ENCODE peak calls at places on chromosomes 16 and 17, in four cellular contexts. One of them, this sample, is unnamed.

GRCh38 chr16:89065445-89065795 is 28.2 kb upstream of the ACSF3 start:
- DNase-seq in H9: no peak
- DNase-seq in keratinocyte: no peak
- DNase-seq in fibroblast of lung: no peak
- DNase-seq in this sample: peak; percentile 88

GRCh38 chr17:57892820-57893595 is 43.2 kb upstream of the MRPS23 start:
- DNase-seq in fibroblast of lung: peak; percentile 99
- DNase-seq in keratinocyte: no peak
- DNase-seq in H9: peak; percentile 80
- DNase-seq in this sample: no peak

GRCh38 chr16:47477680-47478079 is 16.5 kb downstream of the PHKB start:
- DNase-seq in keratinocyte: no peak
- DNase-seq in fibroblast of lung: peak; percentile 46
- DNase-seq in H9: no peak
- DNase-seq in this sample: no peak

GRCh38 chr17:34393401-34393800 is 30.4 kb upstream of the CCL1 start:
- DNase-seq in fibroblast of lung: no peak
- DNase-seq in H9: peak; percentile 14
- DNase-seq in keratinocyte: no peak
- DNase-seq in this sample: no peak

GRCh38 chr16:51544850-51545467 is 393.9 kb upstream of the SALL1 start:
- DNase-seq in fibroblast of lung: no peak
- DNase-seq in keratinocyte: no peak
- DNase-seq in H9: no peak
- DNase-seq in this sample: no peak

GRCh38 chr16:71631776-71632175 is 5.8 kb downstream of the MARVELD3 start:
- DNase-seq in H9: no peak
- DNase-seq in fibroblast of lung: no peak
- DNase-seq in keratinocyte: no peak
- DNase-seq in this sample: no peak

GRCh38 chr16:51886456-51886855 is 660.5 kb downstream of the TOX3 start:
- DNase-seq in fibroblast of lung: no peak
- DNase-seq in keratinocyte: no peak
- DNase-seq in H9: no peak
- DNase-seq in this sample: no peak

GRCh38 chr17:7404737-7405412 is 978 bp upstream of the TMEM256 start:
- DNase-seq in keratinocyte: no peak
- DNase-seq in fibroblast of lung: no peak
- DNase-seq in H9: peak; percentile 69
- DNase-seq in this sample: no peak

GRCh38 chr17:28372203-28372944 is 880 bp downstream of the SARM1 start:
- DNase-seq in H9: peak; percentile 43
- DNase-seq in keratinocyte: no peak
- DNase-seq in fibroblast of lung: peak; percentile 28
- DNase-seq in this sample: peak; percentile 41

DNA sequence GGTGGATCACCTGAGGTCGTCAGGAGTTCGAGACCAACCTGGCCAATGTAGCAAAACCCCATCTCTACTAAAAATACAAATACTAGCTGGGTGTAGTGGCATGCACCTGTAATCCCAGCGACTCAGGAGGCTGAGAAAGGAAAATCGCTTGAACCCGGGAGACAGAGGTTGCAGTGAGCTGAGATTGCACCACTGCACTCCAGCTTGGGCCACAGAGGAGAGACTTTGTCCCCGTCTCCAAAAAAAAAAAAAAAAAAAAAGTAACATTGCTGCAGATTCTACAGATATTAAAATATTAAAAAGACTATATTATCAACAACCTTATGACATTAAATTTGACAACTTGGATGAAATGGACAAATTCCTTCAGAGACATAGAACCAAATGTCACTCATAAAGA is 25.7 kb downstream of the MBTD1 start:
- DNase-seq in fibroblast of lung: no peak
- DNase-seq in H9: no peak
- DNase-seq in keratinocyte: no peak
- DNase-seq in this sample: no peak
- H4K20me1 ChIP-seq in fibroblast of lung: no peaks in the 10 kb centered on the region
- H4K20me1 ChIP-seq in H9: no peaks in the 10 kb centered on the region
- H4K20me1 ChIP-seq in keratinocyte: no peaks in the 10 kb centered on the region
- H4K20me1 ChIP-seq in this sample: no peaks in the 10 kb centered on the region

DNA sequence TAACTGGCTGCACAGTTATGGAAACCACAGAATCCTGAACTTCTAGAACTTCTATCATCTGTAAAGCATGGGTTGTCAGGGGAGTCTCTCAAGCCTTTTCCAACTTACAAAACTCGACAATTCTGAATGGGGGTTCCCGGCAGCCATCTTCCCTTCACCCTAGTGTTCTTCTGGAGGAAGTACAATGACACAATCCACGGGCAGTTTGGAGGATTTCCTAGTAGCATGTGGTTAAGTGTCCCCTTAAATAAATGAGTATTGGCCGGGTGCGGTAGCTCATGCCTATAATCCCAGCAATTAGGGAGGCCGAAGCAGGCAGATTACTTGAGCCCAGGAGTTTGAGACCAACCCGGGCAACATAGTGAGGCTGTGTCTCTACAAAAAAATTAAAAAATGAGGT is 2.1 kb downstream of the SLC16A6 start:
- DNase-seq in fibroblast of lung: no peak
- DNase-seq in H9: no peak
- DNase-seq in keratinocyte: no peak
- DNase-seq in this sample: peak; percentile 78
- TF ChIP-seq CTCF in fibroblast of lung: no peak
- TF ChIP-seq CTCF in H9: peak; percentile 33
- TF ChIP-seq CTCF in keratinocyte: no peak
- TF ChIP-seq CTCF in this sample: peak; percentile 66

DNA sequence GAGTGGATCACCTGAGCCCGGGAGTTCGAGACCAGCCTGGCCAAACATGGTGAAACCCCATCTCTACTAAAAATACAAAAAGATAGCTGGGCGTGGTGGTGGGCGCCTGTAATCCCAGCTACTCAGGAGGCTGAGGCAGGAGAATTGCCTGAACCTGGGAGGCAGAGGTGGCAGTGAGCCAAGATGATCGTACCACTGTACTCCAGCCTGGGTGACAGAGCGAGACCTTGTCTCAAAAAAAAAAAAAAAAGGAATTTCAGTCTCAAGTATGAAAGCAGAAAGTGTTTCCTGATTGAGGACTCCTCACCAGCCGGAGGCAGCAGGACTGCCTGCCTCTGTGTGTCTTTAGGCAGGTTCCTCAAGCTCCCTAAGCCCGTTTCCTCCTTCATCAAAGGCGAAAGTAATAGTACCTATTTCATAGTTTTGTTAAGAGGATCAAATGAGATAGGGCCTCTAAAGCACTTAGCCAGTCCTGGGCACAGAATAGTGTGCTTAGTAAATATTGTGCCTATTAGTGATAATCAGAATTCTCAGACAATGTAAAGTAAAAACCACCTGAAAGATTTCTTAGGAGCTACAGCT is 9.0 kb downstream of the RAI1 start:
- DNase-seq in keratinocyte: no peak
- DNase-seq in fibroblast of lung: no peak
- DNase-seq in H9: no peak
- DNase-seq in this sample: no peak
- H4K20me1 ChIP-seq in keratinocyte: peaks cover 11% of the 10 kb centered on the region
- H4K20me1 ChIP-seq in fibroblast of lung: no peaks in the 10 kb centered on the region
- H4K20me1 ChIP-seq in H9: no peaks in the 10 kb centered on the region
- H4K20me1 ChIP-seq in this sample: peaks cover 4% of the 10 kb centered on the region

GRCh38 chr16:6231351-6231750 is 1101.3 kb upstream of the RBFOX1 start:
- DNase-seq in H9: no peak
- DNase-seq in fibroblast of lung: no peak
- DNase-seq in keratinocyte: no peak
- DNase-seq in this sample: no peak
- TF ChIP-seq CTCF in H9: no peak
- TF ChIP-seq CTCF in fibroblast of lung: no peak
- TF ChIP-seq CTCF in keratinocyte: no peak
- TF ChIP-seq CTCF in this sample: no peak

This sample was measured in OCI-LY7.